ENCODE peak calls at places on chromosomes 1 and 21, in eight cellular contexts. O, Z, R, Q, C, F, D and X are unnamed samples.
A peak's percentile ranks its signal among the peaks of the same experiment; 100 is the strongest.

GRCh38 chr1:84415386-84415785 is 17.1 kb downstream of the DNASE2B start:
- DNase-seq in R (no peak), Q (no peak), F (no peak), O (no peak), D (no peak), C (no peak), Z (no peak), X (no peak)

GRCh38 chr1:204924013-204924759 is 53.5 kb downstream of the NFASC start:
- DNase-seq in D (peak; percentile 91), C (peak; percentile 45), R (no peak), F (peak; percentile 22), Z (peak; percentile 48), O (no peak), Q (no peak), X (no peak)

GRCh38 chr1:18157352-18157751 is 49.8 kb downstream of the IGSF21 start:
- DNase-seq in C (no peak), Q (no peak), O (no peak), R (no peak), F (no peak), Z (no peak), D (no peak), X (no peak)

GRCh38 chr1:17887646-17888395 is 132.7 kb downstream of the ACTL8 start:
- DNase-seq in F (no peak), Z (no peak), Q (peak; percentile 90), C (no peak), O (no peak), D (no peak), R (no peak), X (no peak)

GRCh38 chr1:172905452-172905851 is 145.3 kb downstream of the TNFSF18 start:
- DNase-seq in D (no peak), Q (no peak), O (no peak), Z (no peak), R (no peak), C (no peak), F (peak; percentile 23), X (no peak)

GRCh38 chr21:18023099-18023498 is 203.9 kb upstream of the C21orf91 start:
- DNase-seq in Z (no peak), Q (no peak), O (no peak), D (peak; percentile 66), C (no peak), F (no peak), R (no peak), X (no peak)

GRCh38 chr1:89649783-89650182 is 16.9 kb downstream of the LRRC8C start:
- DNase-seq in Z (no peak), C (no peak), R (no peak), Q (no peak), D (no peak), O (no peak), F (no peak), X (no peak)

GRCh38 chr1:37676281-37677243 is 15.8 kb upstream of the CDCA8 start:
- DNase-seq in D (no peak), R (no peak), O (no peak), Z (no peak), F (peak; percentile 22), C (no peak), Q (no peak), X (peak; percentile 67)

GRCh38 chr1:245599413-245600174 is 444.8 kb downstream of the KIF26B start:
- DNase-seq in O (no peak), Q (no peak), R (no peak), C (peak; percentile 93), F (peak; percentile 90), Z (peak; percentile 52), D (no peak), X (no peak)

GRCh38 chr1:147534386-147534785 is 6.9 kb upstream of the BCL9 start:
- DNase-seq in C (peak; percentile 60), R (no peak), Q (no peak), F (no peak), Z (peak; percentile 10), D (no peak), O (no peak), X (no peak)

GRCh38 chr1:226276987-226277386 is 32.0 kb downstream of the LIN9 start:
- DNase-seq in D (no peak), Z (no peak), Q (no peak), F (no peak), R (no peak), O (no peak), C (no peak), X (no peak)

GRCh38 chr1:214446772-214447556 is 104.4 kb downstream of the PTPN14 start:
- DNase-seq in D (no peak), C (peak; percentile 82), Z (peak; percentile 90), F (peak; percentile 93), R (peak; percentile 78), Q (no peak), O (no peak), X (no peak)

GRCh38 chr1:14757260-14757625 is 158.8 kb downstream of the KAZN start:
- DNase-seq in C (no peak), O (no peak), F (no peak), Z (no peak), Q (no peak), D (no peak), R (no peak), X (no peak)

GRCh38 chr1:67559222-67559700 is 125.7 kb upstream of the GADD45A start:
- DNase-seq in O (no peak), Q (no peak), F (peak; percentile 83), C (no peak), Z (peak; percentile 81), R (no peak), D (no peak), X (no peak)

GRCh38 chr1:224183591-224184312 is 712 bp downstream of the DEGS1 start:
- DNase-seq in F (peak; percentile 63), Q (peak; percentile 17), Z (peak; percentile 74), O (peak; percentile 75), R (no peak), C (no peak), D (peak; percentile 28), X (peak; percentile 68)

GRCh38 chr21:26554365-26554764 is 18.7 kb downstream of the CYYR1 start:
- DNase-seq in Z (no peak), F (no peak), C (no peak), R (no peak), Q (no peak), D (peak; percentile 23), O (no peak), X (no peak)

GRCh38 chr1:5911157-5911556 is 81.1 kb downstream of the NPHP4 start:
- DNase-seq in F (no peak), C (no peak), O (no peak), Q (no peak), D (no peak), R (no peak), Z (no peak), X (no peak)

GRCh38 chr1:86912501-86912900 is 1.4 kb downstream of the SELENOF start:
- DNase-seq in R (no peak), O (no peak), C (no peak), F (no peak), Q (no peak), D (no peak), Z (no peak), X (peak; percentile 17)

GRCh38 chr1:31414692-31415370 is 1.8 kb downstream of the SERINC2 start:
- DNase-seq in F (no peak), D (no peak), O (no peak), C (no peak), Q (no peak), R (no peak), Z (no peak), X (no peak)

GRCh38 chr1:235090406-235091069 is 38.1 kb downstream of the TOMM20 start:
- DNase-seq in C (no peak), R (no peak), Z (no peak), D (peak; percentile 14), Q (no peak), O (no peak), F (no peak), X (no peak)

GRCh38 chr1:56803561-56804156 is 15.5 kb downstream of the FYB2 start:
- DNase-seq in F (peak; percentile 45), O (no peak), Q (peak; percentile 58), Z (peak; percentile 23), C (no peak), R (no peak), D (peak; percentile 73), X (no peak)

GRCh38 chr1:203290261-203291089 is 14.8 kb upstream of the BTG2 start:
- DNase-seq in C (peak; percentile 39), D (peak; percentile 100), F (peak; percentile 38), O (peak; percentile 98), R (no peak), Z (no peak), Q (peak; percentile 92), X (peak; percentile 91)

GRCh38 chr1:7369866-7370265 is 401.2 kb upstream of the VAMP3 start:
- DNase-seq in C (no peak), R (no peak), Q (no peak), D (no peak), F (no peak), Z (no peak), O (no peak), X (no peak)

GRCh38 chr21:43343992-43344886 is 82.7 kb downstream of the SIK1 start:
- DNase-seq in O (no peak), C (no peak), Z (no peak), R (no peak), Q (peak; percentile 66), F (no peak), D (no peak), X (no peak)

GRCh38 chr1:40985875-40986274 is 6.4 kb downstream of the CTPS1 start:
- DNase-seq in F (no peak), Z (no peak), Q (no peak), D (no peak), C (no peak), R (no peak), O (no peak), X (no peak)

GRCh38 chr1:209989525-209989924 is 51.5 kb downstream of the SYT14 start:
- DNase-seq in O (no peak), R (no peak), F (peak; percentile 45), Z (no peak), C (no peak), Q (no peak), D (no peak), X (peak; percentile 10)

GRCh38 chr1:28326980-28327379 is 1.9 kb upstream of the MED18 start:
- DNase-seq in C (no peak), R (no peak), O (no peak), Q (no peak), Z (peak; percentile 62), F (no peak), D (no peak), X (no peak)

GRCh38 chr21:36347962-36348328 is 27.9 kb downstream of the MORC3 start:
- DNase-seq in O (no peak), C (no peak), Z (no peak), R (no peak), Q (no peak), D (no peak), F (peak; percentile 9), X (no peak)

GRCh38 chr1:244341455-244342450 is 110.0 kb downstream of the ADSS2 start:
- DNase-seq in F (peak; percentile 37), D (no peak), C (no peak), Z (no peak), Q (no peak), R (no peak), O (no peak), X (no peak)

GRCh38 chr1:244111008-244111407 is 59.9 kb downstream of the ZBTB18 start:
- DNase-seq in D (no peak), Q (no peak), Z (no peak), F (no peak), R (no peak), C (no peak), O (no peak), X (no peak)

GRCh38 chr1:200379431-200379755 is 30.4 kb downstream of the ZNF281 start:
- DNase-seq in Z (peak; percentile 42), R (no peak), F (peak; percentile 85), Q (no peak), D (no peak), O (no peak), C (peak; percentile 91), X (no peak)

GRCh38 chr1:234320069-234320468 is 53.2 kb upstream of the COA6 start:
- DNase-seq in R (no peak), F (no peak), O (no peak), Q (no peak), C (no peak), D (no peak), Z (no peak), X (no peak)

GRCh38 chr1:3614755-3615742 is 3.7 kb upstream of the MEGF6 start:
- DNase-seq in C (no peak), O (no peak), R (no peak), F (peak; percentile 53), Q (no peak), Z (peak; percentile 26), D (peak; percentile 54), X (no peak)